ENCODE peak calls at places on chromosomes 11 and 22, in six cellular contexts. H is heart left ventricle; E is mucosa of gallbladder; N is stimulated activated CD8-positive, alpha-beta memory T cell treated with anti-CD3 and anti-CD28 coated beads, Interleukin-4, amount 100 ng/mL, for 1 hour; S is stimulated activated CD4-positive, alpha-beta T cell treated with anti-CD3 and anti-CD28 coated beads, Interleukin-4, amount 100 ng/mL, for 4 hours; Z is NCI-H748 treated with DMSO at 0.1 percent for 48 hours. F is an unnamed sample.

GRCh38 chr22:24460418-24461089 is 33.2 kb downstream of the ADORA2A start:
- DNase-seq in H (no peak), E (no peak), N (no peak), S (no peak), Z (no peak), F (no peak)

GRCh38 chr11:69437001-69437875 is 44.2 kb upstream of the LINC01488 start:
- DNase-seq in H (no peak), E (peak; percentile 19), N (no peak), S (no peak), Z (no peak), F (no peak)

GRCh38 chr11:60912851-60913550 is 957 bp upstream of the TMEM109 start:
- DNase-seq in H (no peak), E (no peak), N (no peak), S (no peak), Z (no peak), F (no peak)

GRCh38 chr11:76392889-76393288 is 11.8 kb downstream of the GVQW3 start:
- DNase-seq in H (no peak), E (no peak), N (no peak), S (no peak), Z (no peak), F (no peak)

GRCh38 chr22:47110817-47111443 is 348.5 kb downstream of the TBC1D22A start:
- DNase-seq in H (no peak), E (no peak), N (no peak), S (no peak), Z (no peak), F (no peak)

GRCh38 chr11:121763526-121763925 is 310.8 kb upstream of the SORL1-AS1 start:
- DNase-seq in H (no peak), E (no peak), N (no peak), S (no peak), Z (no peak), F (no peak)

GRCh38 chr11:62555464-62556092 is 9.0 kb upstream of the AHNAK start:
- DNase-seq in H (no peak), E (no peak), N (no peak), S (no peak), Z (no peak), F (no peak)

GRCh38 chr22:32803020-32803758 is 1.7 kb downstream of the TIMP3 start:
- DNase-seq in H (no peak), E (no peak), N (no peak), S (no peak), Z (no peak), F (no peak)

GRCh38 chr11:3929232-3929631 is 73.8 kb downstream of the STIM1 start:
- DNase-seq in H (no peak), E (no peak), N (no peak), S (no peak), Z (no peak), F (no peak)

GRCh38 chr22:40684728-40685127 is 5.4 kb downstream of the MCHR1 start:
- DNase-seq in H (no peak), E (no peak), N (no peak), S (no peak), Z (no peak), F (no peak)

GRCh38 chr11:1766719-1767398 is 3.1 kb upstream of the CTSD start:
- DNase-seq in H (peak; percentile 47), E (no peak), N (no peak), S (no peak), Z (no peak), F (no peak)

GRCh38 chr11:48012051-48012391 is 31.7 kb downstream of the PTPRJ start:
- DNase-seq in H (no peak), E (no peak), N (peak; percentile 29), S (no peak), Z (no peak), F (no peak)

GRCh38 chr22:27726726-27727449 is 74.7 kb downstream of the MN1 start:
- DNase-seq in H (peak; percentile 74), E (peak; percentile 61), N (no peak), S (no peak), Z (no peak), F (no peak)

GRCh38 chr11:82754410-82754809 is 20.7 kb upstream of the FAM181B start:
- DNase-seq in H (no peak), E (no peak), N (no peak), S (no peak), Z (no peak), F (no peak)

GRCh38 chr11:78034623-78035022 is 11.5 kb upstream of the KCTD14 start:
- DNase-seq in H (no peak), E (no peak), N (no peak), S (no peak), Z (no peak), F (no peak)

GRCh38 chr11:111554532-111554931 is 14.0 kb downstream of the LAYN start:
- DNase-seq in H (no peak), E (no peak), N (no peak), S (no peak), Z (no peak), F (no peak)

F was measured in thoracic aorta.